ENCODE peak calls at places on chromosome 12, in six cellular contexts. One of them, this sample, is unnamed.

GRCh38 chr12:52892193-52892852 is 12.6 kb downstream of the KRT8 start:
- DNase-seq in K562: no peak
- DNase-seq in H1: no peak
- DNase-seq in HepG2: no peak
- DNase-seq in GM12878: no peak
- DNase-seq in WTC11: no peak
- DNase-seq in this sample: no peak

GRCh38 chr12:113299619-113300237 is 35.2 kb downstream of the SLC8B1 start:
- DNase-seq in WTC11: peak
- DNase-seq in K562: peak
- DNase-seq in H1: no peak
- DNase-seq in GM12878: no peak
- DNase-seq in HepG2: peak
- DNase-seq in this sample: peak

GRCh38 chr12:107560194-107560905 is 125.2 kb upstream of the PWP1 start:
- DNase-seq in HepG2: peak
- DNase-seq in WTC11: peak
- DNase-seq in GM12878: no peak
- DNase-seq in K562: no peak
- DNase-seq in H1: no peak
- DNase-seq in this sample: peak

GRCh38 chr12:71947645-71948105 is 9.0 kb downstream of the TPH2 start:
- DNase-seq in K562: no peak
- DNase-seq in GM12878: no peak
- DNase-seq in H1: peak
- DNase-seq in WTC11: peak
- DNase-seq in HepG2: peak
- DNase-seq in this sample: peak

GRCh38 chr12:68455676-68456345 is 123.6 kb upstream of the MDM1 start:
- DNase-seq in K562: no peak
- DNase-seq in WTC11: no peak
- DNase-seq in H1: no peak
- DNase-seq in GM12878: no peak
- DNase-seq in HepG2: no peak
- DNase-seq in this sample: no peak

GRCh38 chr12:47236109-47236714 is 156.5 kb upstream of the AMIGO2 start:
- DNase-seq in K562: no peak
- DNase-seq in H1: no peak
- DNase-seq in GM12878: no peak
- DNase-seq in WTC11: no peak
- DNase-seq in HepG2: no peak
- DNase-seq in this sample: no peak

GRCh38 chr12:19190292-19191031 is 60.9 kb downstream of the PLEKHA5 start:
- DNase-seq in GM12878: no peak
- DNase-seq in HepG2: no peak
- DNase-seq in WTC11: no peak
- DNase-seq in K562: no peak
- DNase-seq in H1: no peak
- DNase-seq in this sample: no peak

GRCh38 chr12:40054554-40055226 is 51.2 kb downstream of the SLC2A13 start:
- DNase-seq in GM12878: no peak
- DNase-seq in K562: no peak
- DNase-seq in H1: no peak
- DNase-seq in WTC11: no peak
- DNase-seq in HepG2: no peak
- DNase-seq in this sample: no peak

GRCh38 chr12:97005174-97005573 is 98.1 kb downstream of the NEDD1 start:
- DNase-seq in K562: no peak
- DNase-seq in GM12878: no peak
- DNase-seq in H1: no peak
- DNase-seq in HepG2: no peak
- DNase-seq in WTC11: no peak
- DNase-seq in this sample: no peak

GRCh38 chr12:12881495-12881894 is 9.9 kb upstream of the GPRC5A start:
- DNase-seq in WTC11: no peak
- DNase-seq in K562: no peak
- DNase-seq in GM12878: no peak
- DNase-seq in HepG2: peak
- DNase-seq in H1: no peak
- DNase-seq in this sample: no peak

GRCh38 chr12:57272337-57273151 is 21.6 kb upstream of the STAC3 start:
- DNase-seq in GM12878: no peak
- DNase-seq in K562: peak
- DNase-seq in HepG2: no peak
- DNase-seq in WTC11: no peak
- DNase-seq in H1: no peak
- DNase-seq in this sample: no peak

GRCh38 chr12:40691913-40692616 is at the start of gene CNTN1:
- DNase-seq in WTC11: peak
- DNase-seq in K562: peak
- DNase-seq in H1: peak
- DNase-seq in HepG2: no peak
- DNase-seq in GM12878: no peak
- DNase-seq in this sample: peak

GRCh38 chr12:93622485-93622884 is 50.0 kb downstream of the SOCS2 start:
- DNase-seq in H1: no peak
- DNase-seq in K562: no peak
- DNase-seq in WTC11: no peak
- DNase-seq in HepG2: no peak
- DNase-seq in GM12878: no peak
- DNase-seq in this sample: no peak

GRCh38 chr12:50241178-50241577 is 42.1 kb downstream of the LIMA1 start:
- DNase-seq in HepG2: peak
- DNase-seq in GM12878: no peak
- DNase-seq in H1: no peak
- DNase-seq in K562: no peak
- DNase-seq in WTC11: no peak
- DNase-seq in this sample: no peak

GRCh38 chr12:76530531-76530930 is 29.0 kb downstream of the OSBPL8 start:
- DNase-seq in HepG2: no peak
- DNase-seq in K562: no peak
- DNase-seq in H1: no peak
- DNase-seq in WTC11: no peak
- DNase-seq in GM12878: no peak
- DNase-seq in this sample: no peak

GRCh38 chr12:508795-509194 is 49.1 kb downstream of the B4GALNT3 start:
- DNase-seq in WTC11: no peak
- DNase-seq in K562: no peak
- DNase-seq in H1: no peak
- DNase-seq in HepG2: no peak
- DNase-seq in GM12878: no peak
- DNase-seq in this sample: no peak

GRCh38 chr12:130249376-130249775 is 87.1 kb downstream of the FZD10 start:
- DNase-seq in GM12878: no peak
- DNase-seq in H1: no peak
- DNase-seq in HepG2: no peak
- DNase-seq in WTC11: peak
- DNase-seq in K562: peak
- DNase-seq in this sample: peak

GRCh38 chr12:82650627-82651337 is 35.9 kb upstream of the TMTC2 start:
- DNase-seq in GM12878: peak
- DNase-seq in H1: no peak
- DNase-seq in K562: no peak
- DNase-seq in WTC11: no peak
- DNase-seq in HepG2: peak
- DNase-seq in this sample: no peak

GRCh38 chr12:129357233-129357632 is 504.0 kb downstream of the GLT1D1 start:
- DNase-seq in WTC11: no peak
- DNase-seq in HepG2: no peak
- DNase-seq in GM12878: no peak
- DNase-seq in K562: no peak
- DNase-seq in H1: no peak
- DNase-seq in this sample: no peak

GRCh38 chr12:48980389-48980952 is 2.3 kb downstream of the WNT1 start:
- DNase-seq in WTC11: peak
- DNase-seq in H1: peak
- DNase-seq in GM12878: no peak
- DNase-seq in K562: no peak
- DNase-seq in HepG2: no peak
- DNase-seq in this sample: peak

GRCh38 chr12:2876431-2877046 is 435 bp downstream of the FOXM1 start:
- DNase-seq in H1: no peak
- DNase-seq in GM12878: no peak
- DNase-seq in HepG2: no peak
- DNase-seq in K562: peak
- DNase-seq in WTC11: no peak
- DNase-seq in this sample: peak

GRCh38 chr12:116727261-116727660 is 10.6 kb downstream of the SPRING1 start:
- DNase-seq in K562: no peak
- DNase-seq in GM12878: no peak
- DNase-seq in WTC11: no peak
- DNase-seq in HepG2: peak
- DNase-seq in H1: no peak
- DNase-seq in this sample: no peak

GRCh38 chr12:51270067-51270846 is at the start of gene SMAGP:
- DNase-seq in WTC11: peak
- DNase-seq in H1: peak
- DNase-seq in GM12878: no peak
- DNase-seq in HepG2: peak
- DNase-seq in K562: peak
- DNase-seq in this sample: peak
- TF ChIP-seq CREB1 in WTC11: no peak
- TF ChIP-seq CREB1 in H1: peak
- TF ChIP-seq CREB1 in GM12878: no peak
- TF ChIP-seq CREB1 in HepG2: no peak
- TF ChIP-seq CREB1 in K562: peak
- TF ChIP-seq CREB1 in this sample: peak

GRCh38 chr12:21751517-21751916 is 23.0 kb downstream of the KCNJ8 start:
- DNase-seq in WTC11: no peak
- DNase-seq in K562: no peak
- DNase-seq in HepG2: no peak
- DNase-seq in H1: no peak
- DNase-seq in GM12878: no peak
- DNase-seq in this sample: no peak

GRCh38 chr12:21759737-21760136 is 14.8 kb downstream of the KCNJ8 start:
- DNase-seq in HepG2: no peak
- DNase-seq in K562: no peak
- DNase-seq in GM12878: no peak
- DNase-seq in WTC11: no peak
- DNase-seq in H1: no peak
- DNase-seq in this sample: no peak

GRCh38 chr12:21757665-21758064 is 16.8 kb downstream of the KCNJ8 start:
- DNase-seq in WTC11: no peak
- DNase-seq in K562: no peak
- DNase-seq in GM12878: no peak
- DNase-seq in HepG2: no peak
- DNase-seq in H1: no peak
- DNase-seq in this sample: no peak

DNA sequence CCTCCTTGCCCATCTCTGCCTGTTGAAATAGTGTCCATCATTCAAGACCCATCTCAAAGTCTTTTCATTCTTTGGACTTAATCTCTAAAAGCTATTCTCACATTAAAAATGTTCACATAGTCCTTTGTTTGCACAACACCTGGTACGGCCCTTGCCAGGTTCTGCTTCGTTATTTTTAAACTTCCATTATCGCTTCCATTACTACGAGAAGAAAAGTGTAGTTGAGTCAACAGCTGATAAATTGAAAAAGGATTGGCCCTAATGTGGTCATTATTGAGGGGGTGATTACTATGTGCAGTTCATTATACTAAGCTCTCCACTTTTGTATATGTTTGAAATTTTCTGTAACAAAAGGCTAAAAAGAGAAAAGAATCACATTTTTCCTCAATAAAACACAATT is 17.8 kb downstream of the KCNJ8 start:
- DNase-seq in WTC11: no peak
- DNase-seq in K562: no peak
- DNase-seq in GM12878: no peak
- DNase-seq in HepG2: no peak
- DNase-seq in H1: no peak
- DNase-seq in this sample: no peak
- TF ChIP-seq CREB1 in WTC11: no peak
- TF ChIP-seq CREB1 in K562: no peak
- TF ChIP-seq CREB1 in GM12878: no peak
- TF ChIP-seq CREB1 in HepG2: no peak
- TF ChIP-seq CREB1 in H1: no peak
- TF ChIP-seq CREB1 in this sample: no peak

GRCh38 chr12:105481906-105482305 is 151.4 kb downstream of the C12orf75 start:
- DNase-seq in WTC11: no peak
- DNase-seq in K562: no peak
- DNase-seq in GM12878: no peak
- DNase-seq in HepG2: no peak
- DNase-seq in H1: no peak
- DNase-seq in this sample: no peak
- TF ChIP-seq CREB1 in WTC11: no peak
- TF ChIP-seq CREB1 in K562: no peak
- TF ChIP-seq CREB1 in GM12878: no peak
- TF ChIP-seq CREB1 in HepG2: no peak
- TF ChIP-seq CREB1 in H1: no peak
- TF ChIP-seq CREB1 in this sample: no peak

DNA sequence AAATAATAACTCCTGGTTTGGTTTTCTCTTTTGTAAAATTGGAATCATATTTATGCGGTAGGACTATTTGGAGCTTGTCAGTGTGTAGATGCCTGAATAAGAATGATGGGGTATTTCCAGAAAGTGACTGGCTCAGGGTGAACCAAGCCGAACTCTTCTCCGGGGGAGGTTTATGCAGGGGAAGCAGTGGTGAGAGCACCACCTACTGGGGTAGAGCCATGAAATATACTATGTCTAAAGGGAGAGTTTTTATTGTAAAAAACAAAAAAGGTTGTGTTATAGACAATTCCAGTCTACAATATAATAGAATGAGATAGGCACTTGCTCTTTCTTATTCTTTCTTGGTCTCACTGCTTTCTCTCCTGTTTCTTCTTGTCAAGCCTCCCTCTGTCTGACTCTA is 222.9 kb upstream of the SLC16A7 start:
- DNase-seq in GM12878: no peak
- DNase-seq in WTC11: peak
- DNase-seq in HepG2: no peak
- DNase-seq in H1: no peak
- DNase-seq in K562: no peak
- DNase-seq in this sample: peak
- TF ChIP-seq CREB1 in GM12878: no peak
- TF ChIP-seq CREB1 in WTC11: no peak
- TF ChIP-seq CREB1 in HepG2: no peak
- TF ChIP-seq CREB1 in H1: no peak
- TF ChIP-seq CREB1 in K562: no peak
- TF ChIP-seq CREB1 in this sample: no peak

GRCh38 chr12:100399095-100399494 is 42.2 kb downstream of the SLC17A8 start:
- DNase-seq in H1: no peak
- DNase-seq in K562: no peak
- DNase-seq in HepG2: no peak
- DNase-seq in GM12878: no peak
- DNase-seq in WTC11: no peak
- DNase-seq in this sample: no peak
- TF ChIP-seq CREB1 in H1: no peak
- TF ChIP-seq CREB1 in K562: no peak
- TF ChIP-seq CREB1 in HepG2: no peak
- TF ChIP-seq CREB1 in GM12878: no peak
- TF ChIP-seq CREB1 in WTC11: no peak
- TF ChIP-seq CREB1 in this sample: no peak

GRCh38 chr12:1731019-1731687 is 40.3 kb downstream of the ADIPOR2 start:
- DNase-seq in H1: no peak
- DNase-seq in HepG2: no peak
- DNase-seq in GM12878: no peak
- DNase-seq in K562: no peak
- DNase-seq in WTC11: no peak
- DNase-seq in this sample: no peak

GRCh38 chr12:1724250-1724649 is 33.4 kb downstream of the ADIPOR2 start:
- DNase-seq in K562: no peak
- DNase-seq in WTC11: no peak
- DNase-seq in GM12878: peak
- DNase-seq in HepG2: no peak
- DNase-seq in H1: no peak
- DNase-seq in this sample: no peak

GRCh38 chr12:1728824-1729223 is 38.0 kb downstream of the ADIPOR2 start:
- DNase-seq in K562: no peak
- DNase-seq in GM12878: no peak
- DNase-seq in HepG2: peak
- DNase-seq in H1: no peak
- DNase-seq in WTC11: no peak
- DNase-seq in this sample: no peak

GRCh38 chr12:1726753-1727152 is 35.9 kb downstream of the ADIPOR2 start:
- DNase-seq in K562: no peak
- DNase-seq in WTC11: no peak
- DNase-seq in HepG2: no peak
- DNase-seq in H1: no peak
- DNase-seq in GM12878: no peak
- DNase-seq in this sample: no peak
- TF ChIP-seq CREB1 in K562: no peak
- TF ChIP-seq CREB1 in WTC11: no peak
- TF ChIP-seq CREB1 in HepG2: no peak
- TF ChIP-seq CREB1 in H1: no peak
- TF ChIP-seq CREB1 in GM12878: no peak
- TF ChIP-seq CREB1 in this sample: no peak